ENCODE peak calls at places on chromosomes 7 and 10, in five cellular contexts. E, K, G, S and T are unnamed samples.

GRCh38 chr7:51249187-51249945 is 67.2 kb downstream of the COBL start:
- DNase-seq in E (peak), G (no peak), S (no peak), K (no peak), T (no peak)

GRCh38 chr7:128833148-128833938 is 3.1 kb downstream of the FLNC start:
- DNase-seq in S (no peak), G (no peak), E (no peak), K (no peak), T (no peak)

GRCh38 chr10:34356463-34356862 is 458.6 kb downstream of the PARD3 start:
- DNase-seq in S (no peak), E (no peak), K (no peak), G (no peak), T (no peak)

GRCh38 chr7:34138483-34138882 is 233.1 kb downstream of the BMPER start:
- DNase-seq in S (no peak), E (no peak), G (no peak), K (no peak), T (no peak)

GRCh38 chr7:134362587-134363483 is 46.1 kb upstream of the SLC35B4 start:
- DNase-seq in G (no peak), S (no peak), K (no peak), E (no peak), T (no peak)

GRCh38 chr7:55193245-55193644 is 171.9 kb upstream of the LANCL2 start:
- DNase-seq in G (no peak), S (no peak), K (no peak), E (no peak), T (no peak)

GRCh38 chr10:64112697-64113367 is 591.6 kb downstream of the REEP3 start:
- DNase-seq in E (no peak), K (no peak), S (no peak), G (no peak), T (no peak)

GRCh38 chr7:158992759-158993158 is 136.4 kb downstream of the DYNC2I1 start:
- DNase-seq in G (no peak), S (no peak), K (no peak), E (no peak), T (no peak)

GRCh38 chr10:85527610-85528317 is 838.8 kb downstream of the GRID1 start:
- DNase-seq in K (no peak), G (no peak), E (no peak), S (no peak), T (no peak)

GRCh38 chr7:111587715-111588433 is 25.6 kb upstream of the IMMP2L start:
- DNase-seq in S (no peak), G (no peak), K (no peak), E (no peak), T (no peak)

GRCh38 chr10:33612116-33612515 is 277.6 kb upstream of the NRP1 start:
- DNase-seq in S (no peak), E (no peak), K (no peak), G (no peak), T (no peak)

GRCh38 chr10:124530816-124531215 is 69.2 kb downstream of the LHPP start:
- DNase-seq in K (no peak), E (no peak), S (no peak), G (no peak), T (no peak)

GRCh38 chr10:123621910-123622309 is 44.2 kb upstream of the GPR26 start:
- DNase-seq in G (no peak), S (no peak), E (no peak), K (no peak), T (no peak)

GRCh38 chr10:129601737-129602136 is 134.7 kb downstream of the MGMT start:
- DNase-seq in S (no peak), E (no peak), G (peak), K (no peak), T (no peak)

GRCh38 chr7:14286036-14286435 is 296.6 kb upstream of the ETV1 start:
- DNase-seq in K (no peak), E (no peak), S (no peak), G (no peak), T (no peak)

GRCh38 chr7:6160191-6160623 is 112.2 kb downstream of the CYTH3 start:
- DNase-seq in G (no peak), S (no peak), K (no peak), E (no peak), T (peak)

DNA sequence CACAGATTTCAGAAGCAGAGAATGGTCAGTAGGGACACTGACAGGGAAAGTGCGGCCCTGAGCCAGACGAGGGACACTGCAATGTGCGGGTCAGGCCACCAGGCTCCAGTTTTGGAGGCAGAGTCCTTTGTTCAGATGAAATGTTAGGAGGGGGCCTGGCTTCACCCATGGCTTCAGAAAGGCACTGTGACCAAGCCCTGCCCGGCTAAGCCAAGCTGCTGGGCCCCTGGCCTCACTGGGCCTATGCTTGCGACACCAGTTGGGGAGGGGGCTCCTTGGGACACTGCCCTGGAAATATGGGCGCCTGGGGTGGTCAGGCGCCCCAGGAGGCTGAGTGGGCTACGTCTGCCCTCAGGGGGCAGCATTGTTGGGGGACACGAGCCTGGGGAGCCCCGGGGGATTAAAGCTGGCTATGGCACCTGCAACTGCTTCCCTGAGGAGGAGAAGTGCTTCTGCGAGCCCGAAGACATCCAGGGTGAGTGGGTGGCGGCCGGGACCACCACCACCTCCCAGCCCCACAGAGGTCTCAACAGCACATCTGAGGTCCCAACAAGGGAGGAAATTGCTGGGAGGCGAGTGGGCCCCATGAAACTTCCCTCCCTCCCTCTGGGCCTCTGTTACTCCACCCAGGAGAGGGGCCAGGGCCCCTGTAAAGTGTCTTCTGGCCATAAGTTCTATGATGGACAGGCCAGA is 24.9 kb upstream of the CSGALNACT2 start:
- DNase-seq in K (no peak), S (no peak), E (no peak), G (no peak), T (no peak)
- TF ChIP-seq JUND in K (no peak), S (no peak), E (no peak), G (no peak), T (no peak)

GRCh38 chr10:91799580-91799975 is 1.4 kb downstream of the TNKS2 start:
- DNase-seq in S (no peak), G (no peak), E (no peak), K (no peak), T (peak)

GRCh38 chr10:91798736-91799579 is 732 bp downstream of the TNKS2 start:
- DNase-seq in G (no peak), E (peak), S (peak), K (no peak), T (peak)

GRCh38 chr10:91797077-91797690 is 1.0 kb upstream of the TNKS2 start:
- DNase-seq in K (no peak), S (no peak), E (no peak), G (no peak), T (peak)

GRCh38 chr10:91796332-91797076 is 1.7 kb upstream of the TNKS2 start:
- DNase-seq in S (peak), E (no peak), K (no peak), G (peak), T (no peak)

DNA sequence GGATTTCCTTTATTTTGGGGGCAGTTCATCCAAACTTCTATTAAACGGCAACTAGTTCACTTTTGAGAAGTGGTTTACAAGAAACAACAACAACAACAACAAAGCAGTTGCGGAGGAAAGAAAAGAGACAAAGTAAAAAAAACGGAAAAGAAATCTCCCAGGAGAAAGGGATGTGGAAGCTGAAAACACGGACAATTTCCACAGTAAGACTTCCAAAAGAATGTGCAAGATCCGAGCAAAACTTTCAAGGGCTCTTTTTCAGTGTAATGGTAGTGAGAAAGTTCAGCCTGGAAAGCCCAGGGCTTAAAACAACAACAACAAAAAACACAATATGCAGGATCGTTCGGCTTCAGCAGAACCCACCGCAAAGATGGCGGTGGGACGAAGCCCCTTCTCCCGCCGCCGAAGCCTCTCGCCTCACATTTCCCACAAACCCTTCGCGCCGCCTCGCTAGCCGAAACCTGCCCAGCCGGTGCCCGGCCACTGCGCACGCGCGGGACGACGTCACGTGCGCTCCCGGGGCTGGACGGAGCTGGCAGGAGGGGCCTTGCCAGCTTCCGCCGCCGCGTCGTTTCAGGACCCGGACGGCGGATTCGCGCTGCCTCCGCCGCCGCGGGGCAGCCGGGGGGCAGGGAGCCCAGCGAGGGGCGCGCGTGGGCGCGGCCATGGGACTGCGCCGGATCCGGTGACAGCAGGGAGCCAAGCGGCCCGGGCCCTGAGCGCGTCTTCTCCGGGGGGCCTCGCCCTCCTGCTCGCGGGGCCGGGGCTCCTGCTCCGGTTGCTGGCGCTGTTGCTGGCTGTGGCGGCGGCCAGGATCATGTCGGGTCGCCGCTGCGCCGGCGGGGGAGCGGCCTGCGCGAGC is at the start of gene TNKS2:
- DNase-seq in E (peak), G (peak), K (peak), S (peak), T (peak)
- TF ChIP-seq JUND in E (no peak), G (no peak), K (no peak), S (no peak), T (no peak)

GRCh38 chr10:23345861-23346260 is 1.3 kb upstream of the C10orf67 start:
- DNase-seq in G (no peak), E (no peak), S (peak), K (no peak), T (no peak)

GRCh38 chr10:23342213-23342884 is 2.2 kb downstream of the C10orf67 start:
- DNase-seq in G (no peak), E (no peak), K (no peak), S (no peak), T (no peak)

GRCh38 chr10:23341004-23341403 is 3.6 kb downstream of the C10orf67 start:
- DNase-seq in E (no peak), K (no peak), S (no peak), G (no peak), T (no peak)

GRCh38 chr10:23344251-23344841 is at the start of gene C10orf67:
- DNase-seq in K (peak), G (no peak), S (no peak), E (no peak), T (no peak)

DNA sequence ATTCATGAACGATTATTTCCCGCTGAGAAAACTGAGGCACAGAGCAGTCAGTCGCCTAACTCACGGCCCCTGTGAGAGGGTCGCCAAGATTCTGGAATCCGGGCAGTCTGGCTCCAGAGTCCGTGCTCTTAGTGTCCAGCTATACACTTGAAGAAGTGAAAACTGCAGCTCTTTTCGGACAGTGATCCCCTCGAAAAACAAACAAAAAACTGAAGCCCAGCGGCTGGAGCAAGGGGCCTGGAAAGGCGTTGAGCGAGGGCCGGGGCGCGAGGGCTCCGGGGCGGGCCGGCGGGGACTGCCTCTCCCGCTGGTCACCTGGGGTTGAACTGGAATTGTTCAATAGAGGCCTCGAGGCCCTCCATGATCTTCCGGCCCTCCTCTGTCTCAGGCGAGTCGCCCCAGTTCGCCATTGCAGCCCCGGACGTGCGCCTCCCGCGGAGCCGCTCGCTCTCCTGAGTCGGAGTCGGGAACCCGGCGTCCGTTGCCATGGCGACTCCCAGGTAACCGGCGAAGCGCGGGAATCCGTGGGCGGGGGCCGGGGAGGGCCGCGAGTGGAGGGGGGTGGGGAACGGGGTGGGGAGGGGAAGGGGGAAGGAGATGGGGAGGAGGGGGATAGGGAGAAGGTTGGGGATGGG is 889 bp downstream of the C10orf67 start:
- DNase-seq in E (no peak), S (no peak), K (peak), G (no peak), T (no peak)
- TF ChIP-seq JUND in E (no peak), S (no peak), K (no peak), G (no peak), T (no peak)

DNA sequence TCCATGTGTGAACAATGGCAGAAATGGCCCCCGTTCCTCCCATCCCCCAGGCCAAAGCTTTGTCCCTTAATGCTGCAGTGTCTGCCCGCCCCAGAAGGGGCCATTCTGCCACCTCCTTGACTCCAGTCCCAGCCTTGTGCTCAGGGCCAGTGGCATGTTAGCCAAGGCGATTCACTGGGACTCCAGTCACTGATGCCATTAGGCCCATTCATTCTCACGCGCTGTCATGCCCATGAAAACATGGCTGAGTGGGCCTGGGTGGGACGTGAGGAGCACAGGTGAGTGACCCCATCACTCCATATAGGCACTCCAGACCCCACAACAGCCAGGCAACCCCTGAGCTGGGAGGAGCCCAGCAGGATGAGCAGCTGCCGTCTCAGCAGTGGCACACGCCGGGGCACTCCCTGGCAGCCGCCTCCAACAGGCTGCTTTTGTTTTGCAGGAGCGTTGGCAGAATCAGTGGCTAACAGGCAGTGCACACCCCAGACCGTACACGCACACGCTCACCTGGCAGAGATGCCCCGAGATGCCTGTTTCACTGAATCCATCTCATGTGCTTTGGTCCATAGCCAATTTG is 79.5 kb downstream of the TCERG1L start:
- DNase-seq in S (no peak), E (no peak), G (no peak), K (no peak), T (no peak)
- TF ChIP-seq JUND in S (no peak), E (no peak), G (no peak), K (no peak), T (no peak)

GRCh38 chr10:112842832-112843360 is 107.2 kb upstream of the TCF7L2 start:
- DNase-seq in E (no peak), S (peak), K (no peak), G (peak), T (no peak)
- TF ChIP-seq JUND in E (no peak), S (no peak), K (no peak), G (no peak), T (no peak)

GRCh38 chr10:73537288-73537687 is 41.5 kb upstream of the PPP3CB start:
- DNase-seq in S (no peak), K (no peak), E (no peak), G (no peak), T (no peak)
- TF ChIP-seq JUND in S (no peak), K (no peak), E (no peak), G (no peak), T (no peak)

GRCh38 chr10:48411510-48411909 is 105.0 kb downstream of the MAPK8 start:
- DNase-seq in S (no peak), E (no peak), G (no peak), K (no peak), T (no peak)
- TF ChIP-seq JUND in S (no peak), E (no peak), G (no peak), K (no peak), T (no peak)

GRCh38 chr7:144384071-144384470 is 19.4 kb downstream of the NOBOX start:
- DNase-seq in K (no peak), G (peak), S (peak), E (peak), T (no peak)
- TF ChIP-seq JUND in K (no peak), G (no peak), S (no peak), E (no peak), T (no peak)